ENCODE peak calls at places on chromosomes 11 and 22, in six cellular contexts. T, U, K, S, Q and F are unnamed samples.

GRCh38 chr22:36301384-36301828 is 48.5 kb downstream of the APOL1 start:
- DNase-seq in T (no peak), U (peak; percentile 74), K (peak; percentile 91), S (peak; percentile 54), Q (peak; percentile 85), F (peak; percentile 80)

GRCh38 chr11:125429174-125429707 is 66.8 kb downstream of the FEZ1 start:
- DNase-seq in T (no peak), U (peak; percentile 79), K (peak; percentile 94), S (peak; percentile 57), Q (no peak), F (peak; percentile 14)

GRCh38 chr11:106276859-106277436 is 199.5 kb downstream of the AASDHPPT start:
- DNase-seq in T (no peak), U (peak; percentile 62), K (peak; percentile 56), S (peak; percentile 5), Q (no peak), F (no peak)

GRCh38 chr11:2535673-2536439 is 91.0 kb downstream of the KCNQ1 start:
- DNase-seq in T (no peak), U (no peak), K (no peak), S (no peak), Q (peak; percentile 43), F (no peak)

GRCh38 chr11:102220728-102221467 is 96.4 kb upstream of the BIRC3 start:
- DNase-seq in T (no peak), U (peak; percentile 70), K (no peak), S (no peak), Q (no peak), F (no peak)

GRCh38 chr22:44395116-44396005 is 82.6 kb upstream of the SHISAL1 start:
- DNase-seq in T (no peak), U (no peak), K (no peak), S (no peak), Q (peak; percentile 31), F (no peak)

GRCh38 chr11:105942951-105943350 is 79.1 kb downstream of the MSANTD4 start:
- DNase-seq in T (no peak), U (no peak), K (no peak), S (no peak), Q (no peak), F (no peak)

GRCh38 chr11:134079317-134079716 is 10.4 kb downstream of the JAM3 start:
- DNase-seq in T (no peak), U (no peak), K (no peak), S (no peak), Q (no peak), F (no peak)

GRCh38 chr11:6565988-6566703 is 37.3 kb downstream of the RRP8 start:
- DNase-seq in T (no peak), U (no peak), K (no peak), S (no peak), Q (no peak), F (no peak)

GRCh38 chr22:46149493-46149997 is 781 bp upstream of the PPARA start:
- DNase-seq in T (no peak), U (no peak), K (peak; percentile 75), S (peak; percentile 48), Q (peak; percentile 90), F (peak; percentile 37)

GRCh38 chr11:66855574-66856495 is 1.0 kb upstream of the LRFN4 start:
- DNase-seq in T (peak; percentile 65), U (peak; percentile 99), K (peak; percentile 96), S (peak; percentile 90), Q (peak; percentile 97), F (peak; percentile 79)

GRCh38 chr11:77411717-77412441 is 62.0 kb downstream of the PAK1 start:
- DNase-seq in T (no peak), U (peak; percentile 87), K (peak; percentile 96), S (peak; percentile 68), Q (peak; percentile 93), F (peak; percentile 75)

GRCh38 chr11:57639321-57640067 is 10.2 kb downstream of the YPEL4 start:
- DNase-seq in T (no peak), U (peak; percentile 51), K (peak; percentile 99), S (peak; percentile 98), Q (no peak), F (no peak)
- H3K27ac ChIP-seq in T (peak overlapping the region; percentile 83), U (no peak overlapping the region), K (peak overlapping the region; percentile 100), S (peak overlapping the region; percentile 99), Q (no peak overlapping the region), F (no peak overlapping the region)

GRCh38 chr22:21641417-21641794 is 696 bp upstream of the SDF2L1 start:
- DNase-seq in T (no peak), U (peak; percentile 44), K (peak; percentile 68), S (no peak), Q (peak; percentile 67), F (no peak)
- H3K4me1 ChIP-seq in T (peaks cover 8% of the 10 kb centered on the region), U (peaks cover 15% of the 10 kb centered on the region), K (peaks cover 7% of the 10 kb centered on the region), S (peaks cover 4% of the 10 kb centered on the region), Q (no peaks in the 10 kb centered on the region), F (peaks cover 20% of the 10 kb centered on the region)

DNA sequence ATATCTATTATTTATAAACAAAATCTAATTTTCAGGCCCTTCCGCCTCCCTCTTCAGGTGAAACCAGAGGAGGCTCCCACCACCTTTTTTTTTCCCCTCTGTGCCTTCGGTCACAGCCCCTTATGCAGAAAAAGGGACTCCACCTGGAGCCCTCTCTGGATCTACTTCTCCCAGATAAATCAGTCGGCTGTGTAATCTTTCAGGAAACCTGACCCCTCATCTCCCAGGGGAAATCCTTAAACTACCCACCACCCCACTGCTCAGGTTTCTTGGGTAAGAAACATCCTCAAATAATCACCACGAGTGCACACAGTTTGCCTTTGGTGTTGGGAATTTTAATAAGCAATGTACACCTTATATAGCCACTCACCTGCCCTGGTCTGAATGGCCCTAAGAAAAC is 104.2 kb downstream of the NAV2 start:
- DNase-seq in T (no peak), U (no peak), K (peak; percentile 75), S (no peak), Q (no peak), F (no peak)
- H3K27ac ChIP-seq in T (no peak overlapping the region), U (no peak overlapping the region), K (peak overlapping the region; percentile 96), S (no peak overlapping the region), Q (no peak overlapping the region), F (no peak overlapping the region)

GRCh38 chr22:40594924-40595323 is 41.6 kb downstream of the MRTFA start:
- DNase-seq in T (no peak), U (no peak), K (no peak), S (no peak), Q (no peak), F (no peak)
- H3K4me1 ChIP-seq in T (peaks cover 30% of the 10 kb centered on the region), U (peaks cover 39% of the 10 kb centered on the region), K (peaks cover 14% of the 10 kb centered on the region), S (peaks cover 3% of the 10 kb centered on the region), Q (peaks cover 8% of the 10 kb centered on the region), F (no peaks in the 10 kb centered on the region)

DNA sequence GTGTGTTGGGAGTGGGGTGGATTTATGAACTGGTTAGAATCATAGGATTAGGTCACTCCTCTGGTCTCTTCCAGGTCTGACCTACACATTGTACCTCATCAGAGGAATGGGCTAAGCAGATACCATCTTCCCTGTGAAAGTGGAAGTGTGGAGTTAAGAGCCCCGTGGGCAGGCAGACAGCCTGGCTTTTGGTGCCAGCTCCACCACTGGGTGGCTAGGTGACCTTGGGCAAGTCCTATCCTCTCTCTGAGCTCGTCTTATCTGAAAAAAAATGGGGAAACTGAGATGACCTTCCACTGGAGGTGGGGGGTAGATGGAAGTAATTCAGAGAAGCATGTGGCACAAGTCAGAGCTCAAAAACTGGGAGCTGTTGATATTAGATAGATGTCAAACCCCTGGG is 60.4 kb upstream of the WNT11 start:
- DNase-seq in T (no peak), U (no peak), K (no peak), S (no peak), Q (no peak), F (no peak)
- H3K27ac ChIP-seq in T (no peak overlapping the region), U (peak overlapping the region; percentile 50), K (no peak overlapping the region), S (no peak overlapping the region), Q (peak overlapping the region; percentile 45), F (no peak overlapping the region)

DNA sequence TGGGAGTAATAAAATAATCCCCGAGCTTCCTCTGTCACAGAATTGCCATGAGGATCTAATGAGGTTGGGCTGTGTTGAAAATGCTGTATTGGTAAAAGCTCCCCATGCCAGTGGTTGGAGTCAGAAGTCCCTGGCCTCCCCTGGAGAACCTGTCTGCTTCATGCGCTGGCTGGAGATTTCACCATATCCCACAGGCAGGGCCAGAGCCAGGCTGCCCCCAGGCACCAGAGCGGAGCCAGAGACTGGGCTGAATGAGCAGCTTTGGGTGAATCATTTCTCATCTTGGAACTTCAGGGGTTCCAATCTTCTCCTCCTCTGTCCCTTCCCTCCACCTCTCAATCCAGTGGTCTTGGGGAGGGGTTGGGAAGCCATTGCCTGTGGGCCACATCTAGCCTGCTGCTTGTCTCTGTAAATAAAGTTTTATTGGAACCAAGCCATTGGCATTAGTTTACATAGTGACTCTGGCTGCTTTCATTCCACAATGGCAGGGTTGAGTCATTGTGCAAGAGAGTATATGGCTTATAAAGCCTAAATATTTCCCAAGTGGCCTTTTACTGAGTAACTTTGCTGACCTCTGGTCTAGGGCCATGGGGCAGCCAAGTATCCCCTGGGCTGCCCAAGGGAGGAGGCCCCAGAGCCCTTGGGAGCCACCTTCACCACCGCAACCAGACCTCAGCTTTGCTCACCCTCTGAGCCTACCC is 35.2 kb downstream of the LRRC10B start:
- DNase-seq in T (no peak), U (peak; percentile 95), K (no peak), S (no peak), Q (no peak), F (no peak)
- H3K4me1 ChIP-seq in T (no peaks in the 10 kb centered on the region), U (peaks cover 41% of the 10 kb centered on the region), K (peaks cover 21% of the 10 kb centered on the region), S (peaks cover 17% of the 10 kb centered on the region), Q (no peaks in the 10 kb centered on the region), F (no peaks in the 10 kb centered on the region)